ENCODE peak calls at places on chromosomes 5 and 9, in eight cellular contexts. J is activated gamma-delta T cell treated with Interleukin-2 at 50 U/mL for 16 hours, C is coronary artery, X is Panc1, E is amniotic stem cell, R is foreskin fibroblast, M is activated T-cell treated with anti-CD3 and anti-CD28 coated beads for 4 hours, F is dorsolateral prefrontal cortex. P is an unnamed sample.

GRCh38 chr5:180115326-180116076 is 43.9 kb upstream of the RNF130 start:
- DNase-seq in J (no peak), R (no peak), M (no peak), X (no peak), E (no peak), F (no peak), C (peak; percentile 52), P (no peak)

GRCh38 chr9:15873573-15874177 is 320.8 kb downstream of the CCDC171 start:
- DNase-seq in F (no peak), E (peak; percentile 62), J (no peak), X (peak; percentile 5), C (no peak), M (no peak), R (peak; percentile 40), P (peak; percentile 65)

GRCh38 chr5:151123897-151124751 is 33.5 kb downstream of the ANXA6 start:
- DNase-seq in J (peak; percentile 37), F (peak; percentile 58), R (no peak), C (no peak), E (no peak), X (no peak), M (peak; percentile 33), P (peak; percentile 57)

GRCh38 chr9:131492070-131492469 is 10.6 kb upstream of the POMT1 start:
- DNase-seq in E (no peak), J (no peak), M (no peak), F (no peak), C (no peak), R (no peak), X (no peak), P (no peak)

GRCh38 chr9:124551472-124552339 is 44.5 kb upstream of the NR5A1 start:
- DNase-seq in E (no peak), F (peak; percentile 16), M (no peak), C (no peak), X (peak; percentile 25), J (no peak), R (peak; percentile 43), P (peak; percentile 26)

GRCh38 chr5:124132843-124133242 is 613.6 kb downstream of the ZNF608 start:
- DNase-seq in F (no peak), M (no peak), J (no peak), X (no peak), E (no peak), C (no peak), R (no peak), P (no peak)

GRCh38 chr5:96074460-96075254 is 113.0 kb upstream of the ELL2 start:
- DNase-seq in F (no peak), M (no peak), R (no peak), J (no peak), E (no peak), X (no peak), C (no peak), P (no peak)

GRCh38 chr9:127133739-127134167 is 11.3 kb upstream of the ANGPTL2 start:
- DNase-seq in X (no peak), F (peak; percentile 45), C (peak; percentile 83), J (no peak), R (peak; percentile 66), M (no peak), E (peak; percentile 63), P (no peak)

GRCh38 chr5:135214897-135215616 is 181.0 kb upstream of the PITX1 start:
- DNase-seq in M (no peak), X (no peak), J (no peak), E (no peak), C (peak; percentile 22), R (peak; percentile 50), F (no peak), P (no peak)

GRCh38 chr9:125747765-125748510 is 765 bp downstream of the PBX3 start:
- DNase-seq in J (peak; percentile 16), F (peak; percentile 10), C (peak; percentile 75), E (no peak), R (peak; percentile 10), X (no peak), M (no peak), P (no peak)

GRCh38 chr5:145797336-145797735 is 37.8 kb downstream of the PRELID2 start:
- DNase-seq in C (no peak), X (no peak), F (no peak), E (no peak), R (peak; percentile 40), M (no peak), J (no peak), P (no peak)

GRCh38 chr5:67393211-67393610 is 196.6 kb upstream of the CD180 start:
- DNase-seq in F (no peak), X (no peak), R (no peak), M (no peak), J (no peak), C (no peak), E (no peak), P (no peak)

GRCh38 chr5:150141544-150142188 is 14.0 kb downstream of the PDGFRB start:
- DNase-seq in F (no peak), J (no peak), E (no peak), X (no peak), M (no peak), R (peak; percentile 86), C (no peak), P (no peak)

P was measured in NCI-H1105.